ENCODE peak calls at places on chromosomes 4 and X, in seven cellular contexts. A is aorta, W is sigmoid colon, K is GF-D8, E is ELF-1, L is NCI-H1092, O is fibroblast of the conjunctiva. J is an unnamed sample.

GRCh38 chr4:57098945-57099344 is 11.2 kb downstream of the IGFBP7 start:
- DNase-seq in A (no peak), L (no peak), K (peak; percentile 39), O (peak; percentile 74), W (no peak), E (no peak), J (peak; percentile 77)

GRCh38 chr4:32462944-32463343 is 1742.8 kb downstream of the PCDH7 start:
- DNase-seq in A (no peak), E (no peak), W (no peak), L (no peak), O (peak; percentile 33), K (no peak), J (peak; percentile 15)

GRCh38 chr4:52594961-52595360 is 64.1 kb downstream of the USP46 start:
- DNase-seq in L (no peak), O (no peak), A (no peak), W (no peak), K (no peak), E (no peak), J (peak; percentile 57)

GRCh38 chr4:3524349-3524748 is 7.9 kb downstream of the LRPAP1 start:
- DNase-seq in L (no peak), A (peak; percentile 63), W (peak; percentile 54), E (no peak), O (no peak), K (no peak), J (no peak)

GRCh38 chrX:123731987-123732678 is 719 bp downstream of the THOC2 start:
- DNase-seq in A (no peak), K (no peak), E (peak; percentile 54), W (no peak), L (no peak), O (no peak), J (no peak)

GRCh38 chr4:76990288-76991080 is 40.9 kb downstream of the SEPTIN11 start:
- DNase-seq in O (no peak), A (no peak), K (no peak), L (no peak), E (no peak), W (no peak), J (no peak)

GRCh38 chr4:153748378-153748777 is 11.4 kb downstream of the RNF175 start:
- DNase-seq in L (no peak), A (peak; percentile 79), E (peak; percentile 36), K (no peak), O (peak; percentile 38), W (no peak), J (no peak)

GRCh38 chr4:35975617-35976355 is 268.5 kb downstream of the ARAP2 start:
- DNase-seq in O (no peak), E (no peak), A (no peak), W (no peak), L (no peak), K (no peak), J (no peak)

GRCh38 chr4:102578819-102579218 is 77.7 kb downstream of the NFKB1 start:
- DNase-seq in W (no peak), A (no peak), L (no peak), K (no peak), E (peak; percentile 77), O (no peak), J (no peak)

GRCh38 chr4:87270144-87270543 is 49.7 kb upstream of the KLHL8 start:
- DNase-seq in O (peak; percentile 24), L (peak; percentile 23), E (peak; percentile 16), W (no peak), A (no peak), K (peak; percentile 5), J (peak; percentile 91)

GRCh38 chrX:153774576-153775292 is 6.1 kb upstream of the SRPK3 start:
- DNase-seq in K (no peak), W (peak; percentile 60), O (no peak), E (no peak), L (no peak), A (no peak), J (no peak)

GRCh38 chrX:74277846-74278245 is 26.1 kb upstream of the ZCCHC13 start:
- DNase-seq in O (no peak), L (no peak), W (no peak), K (no peak), E (no peak), A (no peak), J (no peak)

GRCh38 chr4:105679186-105679585 is 29.3 kb downstream of the INTS12 start:
- DNase-seq in W (no peak), E (no peak), A (no peak), K (no peak), O (no peak), L (no peak), J (no peak)

GRCh38 chr4:145557720-145558119 is 61.5 kb upstream of the MMAA start:
- DNase-seq in L (peak; percentile 3), O (peak; percentile 55), K (peak; percentile 12), W (peak; percentile 79), E (peak; percentile 58), A (no peak), J (peak; percentile 86)

GRCh38 chrX:49273181-49273727 is 3.7 kb downstream of the PPP1R3F start:
- DNase-seq in L (no peak), K (peak; percentile 84), O (no peak), W (peak; percentile 13), A (peak; percentile 26), E (no peak), J (no peak)

GRCh38 chr4:2722033-2722432 is 34.1 kb downstream of the TNIP2 start:
- DNase-seq in O (no peak), L (no peak), W (peak; percentile 58), K (no peak), A (peak; percentile 21), E (no peak), J (no peak)

GRCh38 chrX:37746268-37746931 is 33.5 kb upstream of the CYBB start:
- DNase-seq in K (peak; percentile 79), A (no peak), L (no peak), E (peak; percentile 6), W (no peak), O (no peak), J (no peak)

GRCh38 chrX:71992711-71993110 is 82.1 kb downstream of the NHSL2 start:
- DNase-seq in K (no peak), E (peak; percentile 32), A (no peak), O (no peak), W (no peak), L (no peak), J (no peak)

GRCh38 chr4:76881375-76881774 is 16.6 kb downstream of the SOWAHB start:
- DNase-seq in W (no peak), A (no peak), L (no peak), E (no peak), O (no peak), K (no peak), J (no peak)

GRCh38 chr4:13903061-13903460 is 275.5 kb upstream of the BOD1L1 start:
- DNase-seq in L (no peak), O (no peak), A (no peak), E (no peak), K (no peak), W (no peak), J (no peak)

GRCh38 chr4:154998284-154998683 is 210.2 kb upstream of the NPY2R start:
- DNase-seq in W (no peak), K (no peak), L (no peak), A (no peak), E (no peak), O (peak; percentile 84), J (no peak)

GRCh38 chrX:125651426-125651825 is 331.8 kb downstream of the TEX13C start:
- DNase-seq in A (no peak), W (no peak), L (no peak), O (no peak), K (no peak), E (no peak), J (no peak)

GRCh38 chr4:159366966-159367365 is 264.1 kb downstream of the RAPGEF2 start:
- DNase-seq in E (peak; percentile 13), A (no peak), K (no peak), L (no peak), O (no peak), W (no peak), J (no peak)

GRCh38 chr4:86898562-86898961 is 6.3 kb upstream of the C4orf36 start:
- DNase-seq in A (no peak), O (no peak), W (no peak), K (no peak), L (no peak), E (peak; percentile 32), J (no peak)

GRCh38 chrX:71666240-71667223 is 814 bp upstream of the LOC101059915 start:
- DNase-seq in O (no peak), K (no peak), A (peak; percentile 67), L (no peak), W (no peak), E (no peak), J (no peak)

GRCh38 chrX:137747231-137747630 is 181.3 kb downstream of the ZIC3 start:
- DNase-seq in E (peak; percentile 72), A (no peak), L (no peak), O (no peak), K (no peak), W (no peak), J (no peak)

GRCh38 chr4:76550966-76551780 is 116.1 kb downstream of the SHROOM3 start:
- DNase-seq in O (no peak), A (no peak), L (no peak), K (no peak), E (no peak), W (no peak), J (peak; percentile 79)